ENCODE peak calls at places on chromosome 11, in four cellular contexts. W, K, I and Q are unnamed samples.

GRCh38 chr11:2668876-2669275 is 30.9 kb downstream of the KCNQ1OT1 start:
- DNase-seq in W (no peak), K (no peak), I (no peak), Q (no peak)

GRCh38 chr11:101254037-101254436 is 124.4 kb upstream of the PGR start:
- DNase-seq in W (no peak), K (no peak), I (no peak), Q (no peak)

GRCh38 chr11:1839924-1840779 is 1.4 kb downstream of the TNNI2 start:
- DNase-seq in W (no peak), K (no peak), I (no peak), Q (no peak)

GRCh38 chr11:33735166-33735425 is 1.1 kb downstream of the CD59 start:
- DNase-seq in W (no peak), K (peak; percentile 27), I (no peak), Q (no peak)

GRCh38 chr11:121459413-121460041 is 6.8 kb upstream of the SORL1-AS1 start:
- DNase-seq in W (no peak), K (no peak), I (peak; percentile 19), Q (no peak)

GRCh38 chr11:114076974-114077373 is 17.5 kb downstream of the ZBTB16 start:
- DNase-seq in W (no peak), K (no peak), I (peak; percentile 72), Q (no peak)

GRCh38 chr11:6249822-6250555 is 9.6 kb upstream of the CCKBR start:
- DNase-seq in W (no peak), K (peak; percentile 68), I (peak; percentile 38), Q (no peak)

GRCh38 chr11:94111660-94112059 is 17.0 kb upstream of the PANX1 start:
- DNase-seq in W (no peak), K (no peak), I (no peak), Q (no peak)

GRCh38 chr11:26698224-26698623 is 23.6 kb downstream of the SLC5A12 start:
- DNase-seq in W (no peak), K (no peak), I (no peak), Q (no peak)

GRCh38 chr11:59754494-59754858 is 700 bp upstream of the STX3 start:
- DNase-seq in W (no peak), K (peak; percentile 47), I (peak; percentile 39), Q (peak; percentile 22)
- TF ChIP-seq USF1 in W (no peak), K (no peak), I (no peak), Q (no peak)

DNA sequence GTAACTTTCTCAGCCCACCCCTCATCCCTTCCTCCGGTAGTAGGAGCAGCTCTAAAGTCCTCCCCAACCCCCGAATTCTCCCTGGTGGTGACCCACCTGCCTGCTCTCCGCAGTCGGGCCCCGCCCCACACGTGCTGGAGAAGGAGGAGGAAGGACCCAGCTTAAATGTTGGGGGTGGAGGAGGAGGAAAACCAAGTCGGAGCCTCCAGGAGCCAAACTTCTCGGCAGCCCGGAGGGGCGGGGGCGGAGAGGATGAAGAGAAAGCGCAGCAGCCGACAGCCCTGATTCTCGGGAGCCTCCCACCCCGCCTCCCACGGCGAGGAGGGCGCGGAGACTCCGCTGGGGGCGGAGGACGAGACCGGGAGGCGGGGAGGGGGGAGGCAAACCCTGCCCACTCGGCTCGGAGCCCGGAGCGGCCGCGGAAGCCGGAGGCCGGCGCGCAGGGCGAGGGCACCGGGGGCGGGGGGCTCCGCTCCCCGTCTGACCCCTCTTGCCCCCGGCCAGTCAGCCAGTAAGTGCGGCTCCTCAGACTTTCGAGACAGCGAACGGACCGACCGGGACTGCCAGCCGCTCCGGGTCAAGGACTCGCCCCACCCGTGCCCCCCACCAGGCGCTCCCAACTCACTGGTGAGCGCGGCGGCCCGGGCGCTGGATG is at the start of gene TPBGL:
- DNase-seq in W (no peak), K (peak; percentile 57), I (peak; percentile 79), Q (peak; percentile 65)
- TF ChIP-seq USF1 in W (no peak), K (no peak), I (no peak), Q (no peak)

DNA sequence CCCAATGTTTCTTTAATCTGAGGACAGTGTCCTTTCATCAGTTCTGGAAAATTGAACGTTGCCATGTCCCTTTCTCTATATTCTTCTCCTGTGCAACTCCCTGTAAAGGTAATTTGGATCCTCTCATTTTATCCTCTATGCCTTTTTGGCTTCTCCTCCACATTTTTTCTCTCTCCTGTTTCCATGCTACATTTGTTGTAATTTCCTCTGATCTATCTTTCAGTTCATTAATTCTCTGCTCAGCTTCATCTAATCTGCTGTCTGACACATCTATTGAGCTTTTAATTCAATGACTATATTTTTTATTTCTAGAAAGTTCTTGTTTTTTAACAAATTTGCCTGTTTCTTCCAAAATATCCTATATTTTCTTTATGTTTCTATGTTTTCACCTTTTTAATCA is 59.3 kb downstream of the RPUSD4 start:
- DNase-seq in W (no peak), K (no peak), I (no peak), Q (no peak)
- TF ChIP-seq USF1 in W (no peak), K (no peak), I (no peak), Q (no peak)

DNA sequence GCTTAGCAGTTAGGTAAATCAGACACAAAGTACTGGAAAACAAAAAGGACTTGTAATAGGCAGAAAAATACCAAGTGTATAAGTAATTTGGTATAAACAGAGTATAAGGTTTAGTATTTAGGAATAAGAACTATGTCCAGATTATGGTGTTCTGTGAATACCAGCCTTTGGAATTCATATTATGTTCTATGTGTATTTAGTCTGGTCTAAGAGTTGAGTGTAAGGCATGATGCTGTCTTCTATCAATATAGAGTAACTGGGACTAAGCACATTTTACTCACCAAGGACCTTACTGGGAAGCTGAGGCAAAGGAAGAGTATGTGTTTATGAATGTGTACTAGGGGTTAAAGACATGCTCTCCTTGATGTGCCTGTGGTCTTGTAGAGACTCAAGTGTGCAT is 9.5 kb downstream of the SDHD start:
- DNase-seq in W (no peak), K (no peak), I (no peak), Q (no peak)
- TF ChIP-seq USF1 in W (no peak), K (no peak), I (no peak), Q (no peak)

DNA sequence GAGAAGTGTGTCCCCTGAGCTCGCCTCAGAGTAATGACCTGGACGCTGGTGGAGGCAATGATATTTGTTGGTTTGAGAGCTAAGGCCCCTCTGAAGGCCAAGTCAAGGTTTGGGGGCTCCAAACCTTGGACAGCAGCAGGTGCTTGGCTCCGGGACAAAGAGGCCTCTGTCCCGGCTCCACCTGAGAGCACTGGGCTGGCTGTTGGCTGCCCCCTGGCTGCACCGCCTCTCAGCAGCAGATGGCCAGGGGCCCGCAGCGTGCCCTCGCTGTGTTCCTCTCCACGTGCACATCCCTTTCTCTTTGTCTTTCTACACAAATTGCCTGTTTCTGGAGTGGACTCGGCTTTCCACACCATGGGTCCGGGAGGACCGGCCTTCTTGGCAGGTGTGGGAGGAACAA is 301.3 kb downstream of the NTM start:
- DNase-seq in W (no peak), K (no peak), I (no peak), Q (peak; percentile 75)
- TF ChIP-seq USF1 in W (no peak), K (no peak), I (no peak), Q (no peak)

GRCh38 chr11:11982975-11983374 is 25.5 kb downstream of the DKK3 start:
- DNase-seq in W (no peak), K (no peak), I (no peak), Q (no peak)
- TF ChIP-seq USF1 in W (no peak), K (no peak), I (no peak), Q (no peak)